ENCODE peak calls at places on chromosomes 4 and X, in ten cellular contexts. C is astrocyte of the cerebellum; W is GM23248; K is EH; F is cardiac fibroblast; U is HTR-8/SVneo; I is cardiac muscle cell; O is CD8-positive, alpha-beta T cell; V is activated CD4-positive, alpha-beta T cell treated with anti-CD3 and anti-CD28 coated beads, Interleukin-2, amount 50 U/mL, for 4 hours; G is H4. N is an unnamed sample.

GRCh38 chr4:21554510-21554909 is 394.1 kb downstream of the KCNIP4 start:
- DNase-seq in C (no peak), W (no peak), K (no peak), F (no peak), U (no peak), I (no peak), O (no peak), V (no peak), G (no peak), N (no peak)

GRCh38 chr4:184814686-184815045 is 11.1 kb downstream of the ACSL1 start:
- DNase-seq in C (no peak), W (peak), K (peak), F (peak), U (peak), I (no peak), O (no peak), V (no peak), G (no peak), N (no peak)

GRCh38 chr4:183348706-183349659 is 26.8 kb upstream of the CLDN24 start:
- DNase-seq in C (peak), W (peak), K (peak), F (peak), U (peak), I (peak), O (no peak), V (no peak), G (peak), N (no peak)

GRCh38 chr4:7420661-7421040 is 14.1 kb downstream of the PSAPL1 start:
- DNase-seq in C (no peak), W (no peak), K (no peak), F (no peak), U (no peak), I (no peak), O (no peak), V (no peak), G (no peak), N (no peak)

GRCh38 chrX:119647552-119648420 is 41.6 kb upstream of the NKRF start:
- DNase-seq in C (no peak), W (no peak), K (no peak), F (no peak), U (no peak), I (no peak), O (no peak), V (peak), G (no peak), N (no peak)

GRCh38 chrX:134679644-134680043 is 21.4 kb upstream of the PLAC1 start:
- DNase-seq in C (no peak), W (no peak), K (no peak), F (no peak), U (no peak), I (no peak), O (no peak), V (no peak), G (no peak), N (no peak)

GRCh38 chr4:85257817-85258216 is 217.1 kb upstream of the ARHGAP24 start:
- DNase-seq in C (no peak), W (no peak), K (no peak), F (no peak), U (no peak), I (no peak), O (no peak), V (no peak), G (no peak), N (no peak)

GRCh38 chr4:70945046-70945445 is 42.9 kb downstream of the MOB1B start:
- DNase-seq in C (no peak), W (no peak), K (peak), F (no peak), U (no peak), I (no peak), O (no peak), V (no peak), G (no peak), N (no peak)

GRCh38 chrX:154775611-154776349 is 13.1 kb downstream of the DKC1 start:
- DNase-seq in C (no peak), W (peak), K (no peak), F (no peak), U (no peak), I (peak), O (no peak), V (peak), G (no peak), N (no peak)

GRCh38 chrX:144006811-144007210 is 122.9 kb downstream of the UBE2NL start:
- DNase-seq in C (peak), W (peak), K (peak), F (peak), U (no peak), I (peak), O (no peak), V (no peak), G (peak), N (no peak)

GRCh38 chr4:149980941-149981340 is 97.3 kb upstream of the DCLK2 start:
- DNase-seq in C (peak), W (peak), K (peak), F (peak), U (peak), I (peak), O (peak), V (peak), G (peak), N (peak)

GRCh38 chr4:100738388-100739165 is 220.8 kb upstream of the EMCN start:
- DNase-seq in C (peak), W (peak), K (peak), F (peak), U (no peak), I (peak), O (no peak), V (no peak), G (peak), N (peak)

GRCh38 chr4:86939737-86940141 is 4.9 kb downstream of the AFF1 start:
- DNase-seq in C (no peak), W (no peak), K (no peak), F (no peak), U (no peak), I (no peak), O (no peak), V (no peak), G (no peak), N (no peak)

GRCh38 chr4:7752649-7753048 is 187.0 kb downstream of the AFAP1 start:
- DNase-seq in C (no peak), W (peak), K (no peak), F (no peak), U (no peak), I (no peak), O (no peak), V (no peak), G (no peak), N (no peak)

GRCh38 chr4:100060765-100061416 is 110.8 kb upstream of the H2AZ1 start:
- DNase-seq in C (no peak), W (no peak), K (no peak), F (no peak), U (no peak), I (no peak), O (no peak), V (no peak), G (no peak), N (no peak)

GRCh38 chr4:169335331-169335730 is 64.6 kb upstream of the SH3RF1 start:
- DNase-seq in C (no peak), W (peak), K (peak), F (peak), U (peak), I (peak), O (no peak), V (no peak), G (no peak), N (no peak)

GRCh38 chrX:130120746-130121504 is 10.6 kb upstream of the ELF4 start:
- DNase-seq in C (no peak), W (peak), K (peak), F (peak), U (peak), I (peak), O (peak), V (peak), G (no peak), N (peak)

GRCh38 chr4:183261953-183262775 is 57.9 kb downstream of the CLDN22 start:
- DNase-seq in C (peak), W (peak), K (peak), F (peak), U (peak), I (peak), O (peak), V (peak), G (peak), N (peak)

GRCh38 chrX:40736170-40736505 is 796 bp upstream of the MED14 start:
- DNase-seq in C (no peak), W (no peak), K (no peak), F (no peak), U (no peak), I (no peak), O (no peak), V (no peak), G (no peak), N (no peak)

GRCh38 chr4:182126567-182126966 is 116.6 kb upstream of the TENM3 start:
- DNase-seq in C (no peak), W (no peak), K (peak), F (no peak), U (no peak), I (no peak), O (no peak), V (no peak), G (no peak), N (no peak)

GRCh38 chr4:78512357-78512920 is 39.1 kb upstream of the ANXA3 start:
- DNase-seq in C (no peak), W (no peak), K (peak), F (no peak), U (no peak), I (peak), O (no peak), V (no peak), G (no peak), N (no peak)

N was measured in smooth muscle cell of the brain vasculature.